ENCODE peak calls at places on chromosomes 3 and 15, in ten cellular contexts. X, J, P, M, B, T, S, L, I and O are unnamed samples.

GRCh38 chr3:38297537-38297936 is 15.4 kb downstream of the SLC22A14 start:
- DNase-seq in X (no peak), P (no peak), T (no peak), J (no peak), L (no peak), S (no peak), B (no peak), I (no peak), M (no peak), O (no peak)

GRCh38 chr15:75616766-75617165 is 8.8 kb downstream of the SNUPN start:
- DNase-seq in L (no peak), J (no peak), B (no peak), I (no peak), X (no peak), T (no peak), M (no peak), S (no peak), P (no peak), O (no peak)

GRCh38 chr15:31471731-31472430 is 145.2 kb downstream of the KLF13 start:
- DNase-seq in T (no peak), B (no peak), X (no peak), J (peak; percentile 95), I (peak; percentile 79), L (no peak), P (no peak), M (no peak), S (no peak), O (peak; percentile 24)

GRCh38 chr15:99015677-99016568 is 8.3 kb upstream of the PGPEP1L start:
- DNase-seq in J (peak; percentile 5), T (no peak), P (no peak), M (no peak), B (no peak), I (no peak), X (no peak), S (no peak), L (no peak), O (no peak)

GRCh38 chr3:165075695-165076094 is 2.6 kb downstream of the SI start:
- DNase-seq in X (no peak), M (no peak), P (no peak), T (no peak), J (no peak), S (no peak), I (no peak), L (no peak), B (no peak), O (no peak)

GRCh38 chr3:107189158-107189791 is 188.0 kb upstream of the CCDC54 start:
- DNase-seq in T (no peak), I (no peak), P (no peak), M (no peak), X (no peak), S (no peak), B (no peak), L (no peak), J (no peak), O (no peak)

GRCh38 chr3:190533511-190534282 is 19.8 kb downstream of the IL1RAP start:
- DNase-seq in L (no peak), P (no peak), M (peak; percentile 56), B (no peak), J (peak; percentile 97), S (no peak), X (no peak), T (no peak), I (peak; percentile 53), O (peak; percentile 70)

GRCh38 chr3:69444980-69445379 is 59.1 kb upstream of the FRMD4B start:
- DNase-seq in B (no peak), X (no peak), I (no peak), M (peak; percentile 38), T (no peak), S (no peak), P (no peak), L (no peak), J (peak; percentile 81), O (no peak)

GRCh38 chr15:81575436-81576123 is 201.6 kb upstream of the TMC3 start:
- DNase-seq in B (no peak), I (no peak), P (no peak), L (no peak), X (peak; percentile 29), J (no peak), S (no peak), M (no peak), T (no peak), O (no peak)

GRCh38 chr3:193118907-193119306 is 122.1 kb upstream of the PLAAT1 start:
- DNase-seq in I (no peak), T (no peak), S (no peak), P (no peak), L (no peak), B (no peak), J (no peak), M (no peak), X (no peak), O (no peak)

GRCh38 chr3:183488343-183488742 is 59.9 kb upstream of the MCF2L2 start:
- DNase-seq in J (no peak), T (no peak), L (no peak), M (no peak), B (no peak), I (no peak), S (no peak), P (no peak), X (no peak), O (peak; percentile 6)

GRCh38 chr15:39914977-39915376 is 5.1 kb downstream of the GPR176 start:
- DNase-seq in X (no peak), T (no peak), M (no peak), B (no peak), J (no peak), P (no peak), I (no peak), S (no peak), L (no peak), O (no peak)

GRCh38 chr15:63389902-63390301 is 8.3 kb upstream of the CA12 start:
- DNase-seq in I (no peak), L (no peak), X (no peak), S (no peak), J (no peak), M (no peak), P (no peak), B (no peak), T (no peak), O (peak; percentile 86)

GRCh38 chr15:75844629-75845390 is 1.6 kb downstream of the UBE2Q2 start:
- DNase-seq in L (no peak), S (no peak), T (no peak), P (no peak), X (no peak), I (no peak), J (peak; percentile 15), M (no peak), B (no peak), O (no peak)

GRCh38 chr3:171556133-171556532 is 95.9 kb upstream of the TNIK start:
- DNase-seq in M (no peak), J (no peak), P (no peak), T (no peak), I (no peak), S (peak; percentile 34), L (no peak), X (no peak), B (no peak), O (no peak)

GRCh38 chr3:169264711-169265110 is 398.8 kb downstream of the MECOM start:
- DNase-seq in J (no peak), T (no peak), X (peak; percentile 36), L (no peak), P (no peak), S (no peak), I (no peak), B (no peak), M (no peak), O (no peak)

GRCh38 chr3:187015903-187016638 is 85.7 kb downstream of the ST6GAL1 start:
- DNase-seq in I (no peak), T (no peak), M (no peak), S (no peak), B (no peak), J (no peak), L (no peak), P (no peak), X (no peak), O (peak; percentile 23)

GRCh38 chr15:85624241-85624855 is 170.4 kb downstream of the KLHL25 start:
- DNase-seq in M (no peak), P (no peak), J (peak; percentile 64), S (no peak), B (no peak), I (no peak), L (no peak), X (no peak), T (peak; percentile 52), O (no peak)

GRCh38 chr3:10206166-10206511 is 41.4 kb downstream of the IRAK2 start:
- DNase-seq in I (no peak), X (no peak), L (no peak), B (no peak), M (no peak), S (peak; percentile 78), J (no peak), T (no peak), P (no peak), O (no peak)

GRCh38 chr15:70762469-70763119 is 764 bp downstream of the UACA start:
- DNase-seq in B (peak; percentile 14), J (peak; percentile 87), S (no peak), X (no peak), T (no peak), P (peak; percentile 9), I (peak; percentile 61), M (no peak), L (no peak), O (peak; percentile 54)

GRCh38 chr15:52733078-52733477 is 53.9 kb upstream of the ATOSA start:
- DNase-seq in L (no peak), T (peak; percentile 41), M (no peak), I (no peak), J (no peak), X (no peak), B (no peak), S (no peak), P (no peak), O (no peak)

GRCh38 chr3:46393554-46394434 is 13.1 kb downstream of the CCR5AS start:
- DNase-seq in S (no peak), P (no peak), J (no peak), T (peak; percentile 94), L (no peak), X (no peak), B (no peak), I (no peak), M (no peak), O (no peak)

GRCh38 chr15:31004220-31004733 is 12.8 kb upstream of the MTMR10 start:
- DNase-seq in P (no peak), I (peak; percentile 5), T (peak; percentile 37), X (peak; percentile 70), J (no peak), M (no peak), B (no peak), S (no peak), L (peak; percentile 75), O (no peak)

GRCh38 chr3:142947799-142948575 is 15.5 kb downstream of the PAQR9 start:
- DNase-seq in L (no peak), M (no peak), T (no peak), I (no peak), P (peak; percentile 22), S (no peak), J (peak; percentile 67), B (peak; percentile 17), X (no peak), O (no peak)

GRCh38 chr15:35911052-35911780 is 365.3 kb upstream of the DPH6 start:
- DNase-seq in T (no peak), M (no peak), X (no peak), P (no peak), J (no peak), S (no peak), B (no peak), I (no peak), L (no peak), O (no peak)

GRCh38 chr15:26082833-26083174 is 219.7 kb upstream of the ATP10A start:
- DNase-seq in P (no peak), J (no peak), M (no peak), S (no peak), X (no peak), I (peak; percentile 37), T (no peak), L (no peak), B (no peak), O (no peak)

GRCh38 chr3:51974963-51975856 is at the start of gene ABHD14A:
- DNase-seq in T (peak; percentile 61), S (peak; percentile 60), J (peak; percentile 88), B (peak; percentile 76), P (peak; percentile 76), I (peak; percentile 74), M (peak; percentile 39), L (peak; percentile 94), X (no peak), O (peak; percentile 74)